ENCODE peak calls at places on chromosome 14, in four cellular contexts. One of them, this sample, is unnamed.

GRCh38 chr14:64800000-64800399 is 79.7 kb downstream of the SPTB start:
- DNase-seq in adrenal gland: peak
- DNase-seq in lower leg skin: no peak
- DNase-seq in ovary: no peak
- DNase-seq in this sample: no peak

GRCh38 chr14:102019141-102019540 is 54.8 kb downstream of the DYNC1H1 start:
- DNase-seq in adrenal gland: no peak
- DNase-seq in lower leg skin: no peak
- DNase-seq in ovary: no peak
- DNase-seq in this sample: no peak

GRCh38 chr14:57060276-57060956 is 208.3 kb downstream of the EXOC5 start:
- DNase-seq in adrenal gland: no peak
- DNase-seq in lower leg skin: no peak
- DNase-seq in ovary: no peak
- DNase-seq in this sample: no peak

GRCh38 chr14:101553931-101554330 is 7.4 kb upstream of the DIO3 start:
- DNase-seq in adrenal gland: no peak
- DNase-seq in lower leg skin: no peak
- DNase-seq in ovary: no peak
- DNase-seq in this sample: no peak

GRCh38 chr14:37899365-37899764 is 303.9 kb downstream of the TTC6 start:
- DNase-seq in adrenal gland: no peak
- DNase-seq in lower leg skin: no peak
- DNase-seq in ovary: no peak
- DNase-seq in this sample: no peak

GRCh38 chr14:53570411-53571387 is 385.9 kb downstream of the BMP4 start:
- DNase-seq in adrenal gland: no peak
- DNase-seq in lower leg skin: no peak
- DNase-seq in ovary: no peak
- DNase-seq in this sample: no peak

GRCh38 chr14:94963051-94963450 is 193.1 kb upstream of the GSC start:
- DNase-seq in adrenal gland: no peak
- DNase-seq in lower leg skin: no peak
- DNase-seq in ovary: no peak
- DNase-seq in this sample: no peak

GRCh38 chr14:70885343-70886014 is 21.8 kb upstream of the PCNX1 start:
- DNase-seq in adrenal gland: no peak
- DNase-seq in lower leg skin: no peak
- DNase-seq in ovary: no peak
- DNase-seq in this sample: no peak

GRCh38 chr14:83887871-83888270 is 1642.1 kb upstream of the FLRT2 start:
- DNase-seq in adrenal gland: no peak
- DNase-seq in lower leg skin: no peak
- DNase-seq in ovary: no peak
- DNase-seq in this sample: no peak

GRCh38 chr14:95561001-95561412 is 26.2 kb downstream of the GLRX5 start:
- DNase-seq in adrenal gland: peak
- DNase-seq in lower leg skin: peak
- DNase-seq in ovary: peak
- DNase-seq in this sample: peak

GRCh38 chr14:76867536-76868452 is 41.6 kb downstream of the LRRC74A start:
- DNase-seq in adrenal gland: peak
- DNase-seq in lower leg skin: no peak
- DNase-seq in ovary: no peak
- DNase-seq in this sample: peak

GRCh38 chr14:56002316-56002715 is 115.9 kb upstream of the PELI2 start:
- DNase-seq in adrenal gland: no peak
- DNase-seq in lower leg skin: no peak
- DNase-seq in ovary: no peak
- DNase-seq in this sample: no peak

GRCh38 chr14:90608281-90608680 is 207.9 kb downstream of the TTC7B start:
- DNase-seq in adrenal gland: no peak
- DNase-seq in lower leg skin: no peak
- DNase-seq in ovary: no peak
- DNase-seq in this sample: no peak

GRCh38 chr14:28758253-28758915 is 8.2 kb upstream of the FOXG1 start:
- DNase-seq in adrenal gland: no peak
- DNase-seq in lower leg skin: no peak
- DNase-seq in ovary: no peak
- DNase-seq in this sample: no peak

GRCh38 chr14:66572836-66573235 is 64.9 kb downstream of the GPHN start:
- DNase-seq in adrenal gland: no peak
- DNase-seq in lower leg skin: no peak
- DNase-seq in ovary: no peak
- DNase-seq in this sample: no peak

GRCh38 chr14:70343141-70343540 is 16.3 kb downstream of the COX16 start:
- DNase-seq in adrenal gland: no peak
- DNase-seq in lower leg skin: no peak
- DNase-seq in ovary: no peak
- DNase-seq in this sample: no peak

GRCh38 chr14:101707285-101707842 is 54.1 kb upstream of the PPP2R5C start:
- DNase-seq in adrenal gland: peak
- DNase-seq in lower leg skin: peak
- DNase-seq in ovary: peak
- DNase-seq in this sample: peak

GRCh38 chr14:74867673-74868072 is 8.3 kb downstream of the PROX2 start:
- DNase-seq in adrenal gland: no peak
- DNase-seq in lower leg skin: peak
- DNase-seq in ovary: no peak
- DNase-seq in this sample: peak

GRCh38 chr14:90301122-90301521 is 30.6 kb downstream of the NRDE2 start:
- DNase-seq in adrenal gland: no peak
- DNase-seq in lower leg skin: no peak
- DNase-seq in ovary: no peak
- DNase-seq in this sample: no peak

GRCh38 chr14:68780358-68781160 is 12.3 kb downstream of the ZFP36L1 start:
- DNase-seq in adrenal gland: peak
- DNase-seq in lower leg skin: peak
- DNase-seq in ovary: peak
- DNase-seq in this sample: peak

GRCh38 chr14:39107624-39108023 is 4.6 kb upstream of the SEC23A start:
- DNase-seq in adrenal gland: no peak
- DNase-seq in lower leg skin: no peak
- DNase-seq in ovary: no peak
- DNase-seq in this sample: no peak

GRCh38 chr14:105487449-105487985 is 831 bp downstream of the CRIP1 start:
- DNase-seq in adrenal gland: no peak
- DNase-seq in lower leg skin: no peak
- DNase-seq in ovary: peak
- DNase-seq in this sample: peak

GRCh38 chr14:105483300-105484068 is 3.2 kb upstream of the CRIP1 start:
- DNase-seq in adrenal gland: no peak
- DNase-seq in lower leg skin: peak
- DNase-seq in ovary: no peak
- DNase-seq in this sample: no peak

GRCh38 chr14:104363891-104364760 is 215.4 kb upstream of the C14orf180 start:
- DNase-seq in adrenal gland: no peak
- DNase-seq in lower leg skin: no peak
- DNase-seq in ovary: peak
- DNase-seq in this sample: peak

GRCh38 chr14:65472189-65472588 is 59.7 kb downstream of the FUT8 start:
- DNase-seq in adrenal gland: no peak
- DNase-seq in lower leg skin: no peak
- DNase-seq in ovary: no peak
- DNase-seq in this sample: no peak

GRCh38 chr14:60003991-60004390 is 84.0 kb downstream of the LRRC9 start:
- DNase-seq in adrenal gland: no peak
- DNase-seq in lower leg skin: no peak
- DNase-seq in ovary: no peak
- DNase-seq in this sample: no peak

GRCh38 chr14:64541971-64542838 is 1.7 kb downstream of the HSPA2 start:
- DNase-seq in adrenal gland: peak
- DNase-seq in lower leg skin: no peak
- DNase-seq in ovary: peak
- DNase-seq in this sample: no peak

GRCh38 chr14:105275267-105275946 is 25.4 kb downstream of the BRF1 start:
- DNase-seq in adrenal gland: no peak
- DNase-seq in lower leg skin: no peak
- DNase-seq in ovary: no peak
- DNase-seq in this sample: no peak

GRCh38 chr14:29191092-29191491 is 424.5 kb downstream of the FOXG1 start:
- DNase-seq in adrenal gland: no peak
- DNase-seq in lower leg skin: no peak
- DNase-seq in ovary: no peak
- DNase-seq in this sample: no peak

GRCh38 chr14:56702515-56702914 is 107.8 kb downstream of the OTX2 start:
- DNase-seq in adrenal gland: no peak
- DNase-seq in lower leg skin: no peak
- DNase-seq in ovary: no peak
- DNase-seq in this sample: no peak

GRCh38 chr14:33475623-33476022 is 475.3 kb downstream of the EGLN3 start:
- DNase-seq in adrenal gland: peak
- DNase-seq in lower leg skin: no peak
- DNase-seq in ovary: no peak
- DNase-seq in this sample: no peak

GRCh38 chr14:99727096-99727870 is 43.2 kb downstream of the CYP46A1 start:
- DNase-seq in adrenal gland: peak
- DNase-seq in lower leg skin: no peak
- DNase-seq in ovary: no peak
- DNase-seq in this sample: peak

GRCh38 chr14:103290494-103290893 is 43.5 kb upstream of the EIF5 start:
- DNase-seq in adrenal gland: no peak
- DNase-seq in lower leg skin: no peak
- DNase-seq in ovary: no peak
- DNase-seq in this sample: no peak
- TF ChIP-seq POLR2A in adrenal gland: no peak
- TF ChIP-seq POLR2A in lower leg skin: no peak
- TF ChIP-seq POLR2A in ovary: no peak
- TF ChIP-seq POLR2A in this sample: no peak

DNA sequence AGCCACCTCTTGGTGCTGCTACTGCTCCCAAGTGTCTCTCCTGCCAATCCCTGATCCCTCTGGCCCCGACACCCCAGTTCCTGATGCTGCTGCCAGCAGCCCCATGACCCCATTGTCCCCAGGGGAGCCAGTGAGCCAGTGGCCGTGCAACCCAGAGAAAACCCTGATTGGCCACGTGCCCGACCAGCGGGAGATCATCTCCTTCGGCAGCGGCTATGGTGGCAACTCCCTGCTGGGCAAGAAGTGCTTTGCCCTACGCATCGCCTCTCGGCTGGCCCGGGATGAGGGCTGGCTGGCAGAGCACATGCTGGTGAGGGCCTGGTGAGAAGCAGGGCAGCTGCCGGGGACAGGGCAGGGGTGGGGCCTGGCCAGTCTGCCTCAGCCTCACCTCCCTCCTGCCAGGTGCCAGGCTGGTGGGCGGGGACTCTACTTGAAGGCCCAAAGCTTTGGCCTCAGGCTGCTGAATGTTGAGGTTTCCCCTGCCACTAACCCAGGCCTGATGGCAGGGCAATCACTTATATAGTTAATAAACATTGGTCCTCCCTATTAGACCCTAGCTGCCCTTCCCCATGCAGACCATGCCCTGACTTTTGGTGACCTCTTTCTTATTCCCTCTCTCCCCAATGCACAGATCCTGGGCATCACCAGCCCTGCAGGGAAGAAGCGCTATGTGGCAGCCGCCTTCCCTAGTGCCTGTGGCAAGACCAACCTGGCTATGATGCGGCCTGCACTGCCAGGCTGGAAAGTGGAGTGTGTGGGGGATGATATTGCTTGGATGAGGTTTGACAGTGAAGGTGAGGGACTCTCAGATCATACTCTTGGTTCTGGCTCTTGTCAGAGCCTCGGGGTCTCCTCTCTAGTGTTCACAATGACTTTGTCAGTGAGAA is 5.1 kb downstream of the PCK2 start:
- DNase-seq in adrenal gland: no peak
- DNase-seq in lower leg skin: no peak
- DNase-seq in ovary: no peak
- DNase-seq in this sample: peak
- TF ChIP-seq POLR2A in adrenal gland: no peak
- TF ChIP-seq POLR2A in lower leg skin: no peak
- TF ChIP-seq POLR2A in ovary: no peak
- TF ChIP-seq POLR2A in this sample: no peak

GRCh38 chr14:96752594-96752993 is 44.6 kb upstream of the VRK1 start:
- DNase-seq in adrenal gland: no peak
- DNase-seq in lower leg skin: no peak
- DNase-seq in ovary: no peak
- DNase-seq in this sample: no peak

GRCh38 chr14:96754845-96755184 is 42.4 kb upstream of the VRK1 start:
- DNase-seq in adrenal gland: no peak
- DNase-seq in lower leg skin: no peak
- DNase-seq in ovary: no peak
- DNase-seq in this sample: no peak

GRCh38 chr14:96752156-96752555 is 45.0 kb upstream of the VRK1 start:
- DNase-seq in adrenal gland: no peak
- DNase-seq in lower leg skin: no peak
- DNase-seq in ovary: no peak
- DNase-seq in this sample: no peak

GRCh38 chr14:96756745-96757144 is 40.4 kb upstream of the VRK1 start:
- DNase-seq in adrenal gland: no peak
- DNase-seq in lower leg skin: no peak
- DNase-seq in ovary: no peak
- DNase-seq in this sample: no peak

GRCh38 chr14:96754162-96754844 is 42.9 kb upstream of the VRK1 start:
- DNase-seq in adrenal gland: no peak
- DNase-seq in lower leg skin: no peak
- DNase-seq in ovary: no peak
- DNase-seq in this sample: no peak
- TF ChIP-seq POLR2A in adrenal gland: no peak
- TF ChIP-seq POLR2A in lower leg skin: no peak
- TF ChIP-seq POLR2A in ovary: no peak
- TF ChIP-seq POLR2A in this sample: no peak

GRCh38 chr14:103057372-103058208 is at the start of gene CDC42BPB:
- DNase-seq in adrenal gland: peak
- DNase-seq in lower leg skin: peak
- DNase-seq in ovary: peak
- DNase-seq in this sample: peak
- TF ChIP-seq POLR2A in adrenal gland: peak
- TF ChIP-seq POLR2A in lower leg skin: no peak
- TF ChIP-seq POLR2A in ovary: peak
- TF ChIP-seq POLR2A in this sample: peak

GRCh38 chr14:77918448-77918847 is 118.5 kb downstream of the ADCK1 start:
- DNase-seq in adrenal gland: no peak
- DNase-seq in lower leg skin: no peak
- DNase-seq in ovary: no peak
- DNase-seq in this sample: no peak
- TF ChIP-seq POLR2A in adrenal gland: no peak
- TF ChIP-seq POLR2A in lower leg skin: no peak
- TF ChIP-seq POLR2A in ovary: no peak
- TF ChIP-seq POLR2A in this sample: no peak